ENCODE peak calls at places on chromosome 2, in four cellular contexts. J, S, P and R are unnamed samples.

GRCh38 chr2:49225126-49225525 is 70.8 kb upstream of the FSHR start:
- DNase-seq in J (no peak), S (no peak), P (no peak), R (no peak)

GRCh38 chr2:128309341-128310093 is 9.2 kb downstream of the HS6ST1 start:
- DNase-seq in J (peak; percentile 68), S (no peak), P (peak; percentile 94), R (peak; percentile 78)

GRCh38 chr2:95274291-95275150 is at the start of gene PROM2:
- DNase-seq in J (no peak), S (no peak), P (peak; percentile 53), R (peak; percentile 78)

GRCh38 chr2:216742411-216742810 is 47.1 kb upstream of the IGFBP5 start:
- DNase-seq in J (no peak), S (no peak), P (peak; percentile 86), R (no peak)

GRCh38 chr2:139514946-139515345 is 734.8 kb upstream of the NXPH2 start:
- DNase-seq in J (no peak), S (no peak), P (no peak), R (no peak)

GRCh38 chr2:150371066-150371812 is 116.2 kb downstream of the RND3 start:
- DNase-seq in J (no peak), S (no peak), P (no peak), R (no peak)

GRCh38 chr2:26807788-26808460 is 22.1 kb downstream of the CENPA start:
- DNase-seq in J (no peak), S (no peak), P (no peak), R (no peak)

GRCh38 chr2:213187386-213187785 is 36.0 kb upstream of the IKZF2 start:
- DNase-seq in J (no peak), S (no peak), P (no peak), R (no peak)

GRCh38 chr2:118971245-118972122 is 29.5 kb downstream of the MARCO start:
- DNase-seq in J (no peak), S (no peak), P (no peak), R (no peak)

GRCh38 chr2:74655579-74655978 is 1.5 kb downstream of the SEMA4F start:
- DNase-seq in J (no peak), S (no peak), P (no peak), R (no peak)

GRCh38 chr2:39717067-39717466 is 51.4 kb downstream of the TMEM178A start:
- DNase-seq in J (no peak), S (no peak), P (no peak), R (no peak)

GRCh38 chr2:101446869-101447268 is 28.0 kb downstream of the RFX8 start:
- DNase-seq in J (no peak), S (no peak), P (no peak), R (no peak)

GRCh38 chr2:218008060-218009040 is 5.6 kb upstream of the TNS1 start:
- DNase-seq in J (no peak), S (peak; percentile 32), P (no peak), R (no peak)

GRCh38 chr2:151796774-151797173 is 31.4 kb downstream of the ARL5A start:
- DNase-seq in J (no peak), S (no peak), P (no peak), R (no peak)

GRCh38 chr2:25491966-25492532 is 150.3 kb upstream of the DNMT3A start:
- DNase-seq in J (no peak), S (peak; percentile 79), P (no peak), R (no peak)

GRCh38 chr2:126644630-126645191 is 11.2 kb upstream of the GYPC start:
- DNase-seq in J (peak; percentile 89), S (no peak), P (no peak), R (peak; percentile 28)

GRCh38 chr2:206011018-206011614 is 74.9 kb downstream of the INO80D start:
- DNase-seq in J (no peak), S (no peak), P (no peak), R (no peak)

GRCh38 chr2:203732072-203732952 is 25.9 kb downstream of the CD28 start:
- DNase-seq in J (no peak), S (no peak), P (no peak), R (no peak)

GRCh38 chr2:222761888-222762287 is 90.4 kb downstream of the MOGAT1 start:
- DNase-seq in J (no peak), S (no peak), P (no peak), R (no peak)

GRCh38 chr2:187962538-187962937 is 329.1 kb upstream of the GULP1 start:
- DNase-seq in J (no peak), S (peak; percentile 35), P (no peak), R (no peak)

GRCh38 chr2:6845312-6845711 is 20.4 kb downstream of the CMPK2 start:
- DNase-seq in J (peak; percentile 70), S (no peak), P (no peak), R (no peak)

GRCh38 chr2:152924219-152924618 is 205.8 kb downstream of the ARL6IP6 start:
- DNase-seq in J (no peak), S (no peak), P (no peak), R (no peak)

GRCh38 chr2:152920846-152921245 is 202.4 kb downstream of the ARL6IP6 start:
- DNase-seq in J (no peak), S (no peak), P (peak; percentile 66), R (no peak)

GRCh38 chr2:152924722-152925121 is 206.3 kb downstream of the ARL6IP6 start:
- DNase-seq in J (no peak), S (no peak), P (peak; percentile 79), R (peak; percentile 65)

GRCh38 chr2:152929628-152930027 is 211.2 kb downstream of the ARL6IP6 start:
- DNase-seq in J (no peak), S (no peak), P (no peak), R (no peak)

DNA sequence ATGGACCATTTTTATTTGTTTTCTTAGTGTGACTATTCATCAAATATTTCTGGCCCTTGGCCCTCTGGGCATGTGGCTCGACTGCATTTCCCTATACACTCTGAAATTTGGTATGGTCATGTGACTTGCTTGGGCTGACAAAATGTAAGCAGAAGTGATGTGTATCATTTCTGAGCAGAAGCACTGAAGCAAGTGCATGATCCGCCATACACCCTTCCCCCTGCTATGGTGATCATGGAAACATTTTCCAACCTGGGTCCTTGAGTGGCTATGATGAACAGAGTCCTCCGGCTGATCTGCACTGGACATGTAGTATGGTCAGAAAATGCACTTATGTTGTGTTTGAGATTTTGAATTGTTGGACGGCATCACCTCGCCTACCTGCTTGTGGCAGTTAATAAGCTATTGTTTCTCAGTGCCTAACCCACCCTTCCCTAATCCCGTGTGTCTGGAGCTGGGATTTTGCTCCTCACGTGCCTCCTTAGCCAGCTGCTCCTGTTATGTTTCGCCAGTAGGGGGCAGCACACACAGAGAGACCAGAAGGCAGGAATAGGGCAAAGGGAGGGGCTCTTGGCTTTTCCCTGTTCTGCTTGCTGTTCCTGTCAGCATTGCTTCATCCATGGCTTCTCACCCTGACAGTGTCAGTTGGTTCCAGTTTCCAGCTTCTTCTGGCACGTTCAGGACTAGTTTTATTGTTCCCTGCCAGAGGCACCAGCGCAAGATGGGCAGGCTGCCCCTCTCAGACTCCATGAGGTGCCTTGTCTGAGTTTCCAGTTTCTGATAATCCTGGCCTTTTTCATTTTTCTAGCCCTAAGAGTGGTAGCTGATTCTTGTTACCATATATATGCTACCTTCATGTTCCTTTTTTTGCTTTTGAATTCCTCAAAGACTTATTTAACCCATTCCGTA is 207.4 kb downstream of the ARL6IP6 start:
- DNase-seq in J (peak; percentile 60), S (peak; percentile 6), P (peak; percentile 84), R (peak; percentile 70)
- TF ChIP-seq POLR2AphosphoS5 in J (no peak), S (no peak), P (no peak), R (no peak)

DNA sequence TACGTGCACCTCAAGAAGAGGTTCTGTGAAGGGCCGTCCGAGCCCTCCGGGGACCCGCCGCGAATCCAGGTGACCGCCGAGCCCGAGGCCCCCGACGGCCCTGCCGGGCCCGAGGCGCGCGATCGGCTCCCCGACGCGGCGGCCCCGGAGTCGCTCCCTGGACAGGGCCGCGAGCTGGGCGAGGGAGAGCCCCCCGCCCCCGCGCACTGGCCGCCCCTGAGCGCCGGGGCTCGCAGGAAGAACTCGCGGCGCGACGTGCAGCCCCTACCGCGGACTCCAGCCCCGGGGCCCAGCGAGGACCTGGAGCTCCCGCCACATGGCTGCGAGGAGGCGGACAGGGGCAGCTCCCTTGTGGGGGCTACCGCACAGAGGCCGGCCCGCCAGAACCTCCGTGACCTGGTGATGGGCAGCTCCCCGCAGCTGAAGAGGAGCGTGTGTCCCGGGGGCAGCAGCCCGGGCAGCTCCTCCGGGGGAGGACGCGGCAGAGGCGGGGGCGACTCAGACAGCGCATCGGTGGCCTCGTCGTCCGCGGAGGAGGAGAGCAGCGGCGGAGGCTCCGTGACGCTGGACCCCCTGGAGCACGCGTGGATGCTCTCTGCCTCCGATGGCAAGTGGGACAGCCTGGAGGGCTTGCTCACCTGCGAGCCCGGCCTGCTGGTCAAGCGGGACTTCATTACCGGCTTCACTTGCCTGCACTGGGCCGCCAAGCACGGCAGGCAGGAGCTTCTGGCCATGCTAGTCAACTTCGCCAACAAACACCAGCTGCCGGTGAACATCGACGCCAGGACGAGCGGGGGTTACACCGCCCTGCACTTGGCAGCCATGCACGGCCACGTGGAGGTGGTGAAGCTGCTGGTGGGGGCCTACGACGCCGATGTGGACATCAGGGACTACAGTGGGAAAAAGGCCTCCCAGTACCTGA is 812 bp downstream of the SOWAHC start:
- DNase-seq in J (no peak), S (peak; percentile 25), P (peak; percentile 71), R (peak; percentile 82)
- H3K27ac ChIP-seq in J (no peak overlapping the region), S (peak overlapping the region; percentile 46), P (peak overlapping the region; percentile 93), R (peak overlapping the region; percentile 99)

GRCh38 chr2:184527058-184527457 is 71.3 kb upstream of the ZNF804A start:
- DNase-seq in J (no peak), S (no peak), P (no peak), R (no peak)
- TF ChIP-seq CTCF in J (no peak), S (no peak), P (no peak), R (no peak)

DNA sequence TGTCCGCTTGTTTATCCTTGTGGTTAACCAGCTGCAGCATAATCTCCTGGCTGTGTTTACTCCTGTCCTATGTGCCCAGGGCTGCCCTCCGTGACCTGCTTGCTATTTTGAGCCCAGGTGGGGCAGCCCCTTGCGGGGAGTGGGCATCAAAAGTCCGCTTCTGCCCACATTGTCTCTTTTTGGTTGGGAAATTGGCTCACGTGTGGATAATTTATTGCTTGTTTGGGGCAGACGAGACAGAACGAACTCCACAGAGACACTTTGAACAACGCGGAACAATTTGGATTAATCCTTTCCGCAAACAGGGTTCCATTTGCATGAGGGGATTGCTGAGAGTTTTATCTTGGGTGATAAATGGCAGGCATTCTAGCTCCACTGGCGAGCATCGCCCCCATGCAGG is 8.1 kb upstream of the CXCR4 start:
- DNase-seq in J (no peak), S (no peak), P (no peak), R (no peak)
- TF ChIP-seq POLR2AphosphoS5 in J (no peak), S (no peak), P (no peak), R (no peak)

GRCh38 chr2:161580426-161580825 is 43.8 kb upstream of the SLC4A10 start:
- DNase-seq in J (no peak), S (no peak), P (no peak), R (no peak)
- H3K27ac ChIP-seq in J (no peak overlapping the region), S (no peak overlapping the region), P (no peak overlapping the region), R (no peak overlapping the region)

DNA sequence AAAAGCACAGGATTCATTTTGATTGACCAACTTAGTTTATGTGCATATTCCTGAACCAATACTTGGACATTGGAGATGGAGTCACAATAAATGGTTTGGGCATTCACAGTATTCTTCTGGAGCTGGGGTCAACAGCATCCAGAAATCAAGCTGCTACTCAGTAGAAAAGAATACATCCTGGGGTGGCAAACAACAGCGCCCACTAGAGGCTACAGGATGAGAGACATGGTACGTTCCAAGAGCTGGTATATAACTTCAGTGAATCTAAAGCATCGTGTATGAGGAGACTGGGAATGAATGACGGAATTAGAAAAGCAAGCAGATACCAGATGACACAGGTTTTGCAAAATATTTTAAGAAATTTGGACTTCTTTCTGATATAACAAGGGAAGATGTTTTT is 142.9 kb upstream of the FIGN start:
- DNase-seq in J (peak; percentile 5), S (peak; percentile 28), P (no peak), R (no peak)
- TF ChIP-seq CTCF in J (peak; percentile 17), S (peak; percentile 61), P (no peak), R (no peak)

GRCh38 chr2:146438246-146438645 is 1406.6 kb upstream of the ACVR2A start:
- DNase-seq in J (no peak), S (no peak), P (no peak), R (no peak)
- TF ChIP-seq POLR2AphosphoS5 in J (no peak), S (no peak), P (no peak), R (no peak)

GRCh38 chr2:98484121-98484557 is 39.5 kb downstream of the INPP4A start:
- DNase-seq in J (no peak), S (no peak), P (peak; percentile 52), R (peak; percentile 22)
- H3K27ac ChIP-seq in J (no peak overlapping the region), S (no peak overlapping the region), P (no peak overlapping the region), R (no peak overlapping the region)